ENCODE peak calls at places on chromosome 9, in eight cellular contexts. X, U, I, D, Y, M, F and T are unnamed samples.

GRCh38 chr9:114366334-114367128 is 21.3 kb downstream of the AKNA start:
- DNase-seq in F (peak), I (peak), D (no peak), Y (no peak), U (no peak), M (no peak), X (no peak), T (no peak)

GRCh38 chr9:72527801-72528195 is 6.4 kb downstream of the TMC1 start:
- DNase-seq in X (no peak), F (no peak), I (no peak), M (no peak), U (no peak), D (no peak), Y (no peak), T (no peak)

GRCh38 chr9:136572003-136572595 is 26.3 kb upstream of the NOTCH1 start:
- DNase-seq in Y (peak), I (peak), M (peak), F (no peak), U (peak), X (peak), D (no peak), T (peak)

GRCh38 chr9:101628173-101628572 is 33.4 kb upstream of the PPP3R2 start:
- DNase-seq in Y (no peak), I (peak), X (no peak), D (no peak), F (peak), M (no peak), U (no peak), T (peak)

GRCh38 chr9:92308893-92309292 is 15.4 kb upstream of the IARS1 start:
- DNase-seq in I (no peak), U (no peak), D (no peak), X (no peak), F (no peak), Y (no peak), M (no peak), T (no peak)

GRCh38 chr9:98161851-98162250 is 30.6 kb downstream of the CORO2A start:
- DNase-seq in I (no peak), U (no peak), Y (no peak), D (no peak), X (no peak), F (no peak), M (no peak), T (no peak)

GRCh38 chr9:87464110-87464991 is 33.3 kb upstream of the DAPK1 start:
- DNase-seq in U (no peak), X (no peak), Y (no peak), D (peak), M (no peak), F (peak), I (no peak), T (no peak)

GRCh38 chr9:38106488-38106887 is 37.5 kb upstream of the SHB start:
- DNase-seq in F (no peak), U (no peak), X (no peak), I (no peak), Y (no peak), D (no peak), M (no peak), T (no peak)

GRCh38 chr9:109182940-109183798 is 16.1 kb upstream of the FRRS1L start:
- DNase-seq in M (peak), Y (no peak), X (no peak), I (peak), F (peak), U (peak), D (no peak), T (peak)

GRCh38 chr9:93003552-93004407 is 54.7 kb upstream of the SUSD3 start:
- DNase-seq in X (peak), F (peak), U (peak), Y (peak), I (peak), M (peak), D (peak), T (peak)

GRCh38 chr9:18890372-18890771 is 142.6 kb downstream of the SAXO1 start:
- DNase-seq in X (no peak), Y (no peak), U (no peak), F (peak), I (peak), M (no peak), D (no peak), T (no peak)

GRCh38 chr9:71642043-71642442 is 126.3 kb downstream of the CEMIP2 start:
- DNase-seq in X (no peak), M (no peak), D (no peak), U (no peak), I (no peak), Y (no peak), F (no peak), T (no peak)

GRCh38 chr9:78609471-78609870 is 312.5 kb downstream of the PSAT1 start:
- DNase-seq in Y (no peak), I (no peak), D (no peak), X (no peak), M (no peak), F (no peak), U (no peak), T (no peak)

GRCh38 chr9:93010056-93010455 is 48.4 kb upstream of the SUSD3 start:
- DNase-seq in F (no peak), D (no peak), Y (peak), X (no peak), M (peak), U (peak), I (no peak), T (no peak)

GRCh38 chr9:125908138-125908537 is 161.0 kb downstream of the PBX3 start:
- DNase-seq in F (no peak), X (no peak), D (no peak), I (no peak), M (peak), U (no peak), Y (no peak), T (peak)

GRCh38 chr9:8365466-8366160 is 566.0 kb upstream of the DMAC1 start:
- DNase-seq in F (no peak), X (no peak), U (no peak), M (no peak), D (no peak), I (no peak), Y (no peak), T (no peak)

GRCh38 chr9:84600739-84601138 is 68.8 kb upstream of the NTRK2 start:
- DNase-seq in U (no peak), D (no peak), F (no peak), M (no peak), Y (no peak), I (no peak), X (no peak), T (no peak)

GRCh38 chr9:106528158-106528557 is 334.8 kb upstream of the ZNF462 start:
- DNase-seq in I (no peak), Y (no peak), M (no peak), X (no peak), U (no peak), D (no peak), F (peak), T (no peak)

GRCh38 chr9:36416870-36417269 is 16.8 kb upstream of the RNF38 start:
- DNase-seq in D (no peak), X (no peak), U (no peak), I (no peak), Y (no peak), F (no peak), M (no peak), T (no peak)

GRCh38 chr9:7402704-7403389 is 396.7 kb downstream of the DMAC1 start:
- DNase-seq in U (no peak), D (no peak), Y (no peak), X (no peak), I (no peak), F (peak), M (no peak), T (peak)

GRCh38 chr9:77474903-77475302 is 173.2 kb downstream of the GNA14 start:
- DNase-seq in F (no peak), Y (no peak), U (no peak), I (no peak), D (no peak), X (no peak), M (no peak), T (no peak)

GRCh38 chr9:36763778-36764177 is 191.1 kb downstream of the MELK start:
- DNase-seq in I (no peak), X (no peak), Y (no peak), F (no peak), D (no peak), U (no peak), M (no peak), T (no peak)

GRCh38 chr9:109705515-109705914 is 74.5 kb upstream of the PALM2AKAP2 start:
- DNase-seq in M (no peak), Y (no peak), F (peak), U (no peak), X (no peak), I (peak), D (no peak), T (peak)

GRCh38 chr9:98010450-98010849 is 27.3 kb downstream of the ANP32B start:
- DNase-seq in Y (no peak), U (peak), D (no peak), F (peak), X (no peak), M (peak), I (peak), T (peak)

GRCh38 chr9:4662108-4662988 is at the start of gene PLPP6:
- DNase-seq in F (peak), U (peak), Y (peak), I (peak), X (peak), D (peak), M (peak), T (peak)

GRCh38 chr9:28234899-28235277 is 661.6 kb upstream of the C9orf72 start:
- DNase-seq in X (no peak), F (peak), M (peak), I (peak), Y (no peak), U (no peak), D (no peak), T (no peak)

GRCh38 chr9:89436963-89437625 is 60.8 kb downstream of the SEMA4D start:
- DNase-seq in F (peak), X (no peak), I (no peak), M (peak), Y (no peak), U (no peak), D (no peak), T (no peak)

GRCh38 chr9:74800226-74800625 is 87.5 kb downstream of the TRPM6 start:
- DNase-seq in I (no peak), Y (no peak), F (no peak), D (no peak), M (no peak), X (no peak), U (no peak), T (no peak)

GRCh38 chr9:93894691-93895079 is 60.5 kb downstream of the BARX1 start:
- DNase-seq in U (peak), D (no peak), M (peak), F (no peak), Y (no peak), X (no peak), I (no peak), T (no peak)

DNA sequence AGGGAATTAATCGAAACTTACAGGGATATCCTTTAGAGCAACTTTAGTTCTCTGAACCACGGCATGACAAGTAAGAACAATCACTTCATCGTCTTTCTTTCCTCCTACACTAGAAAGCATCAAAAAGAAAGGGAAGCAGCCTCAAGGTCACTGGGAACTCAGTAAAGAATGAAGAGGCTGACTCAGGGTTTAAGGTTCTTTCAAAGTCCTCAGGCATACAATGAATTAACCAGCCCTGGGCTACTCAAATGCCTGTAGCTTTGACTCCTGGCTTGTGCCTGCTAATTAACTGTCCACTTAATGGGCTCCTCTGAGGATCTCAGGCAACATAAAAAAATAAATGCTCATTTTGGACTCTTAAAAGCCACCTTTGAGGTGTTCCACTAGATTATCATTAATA is 102.0 kb downstream of the TRIM32 start:
- DNase-seq in I (no peak), F (no peak), M (no peak), D (no peak), Y (no peak), X (no peak), U (no peak), T (peak)
- H3K27ac ChIP-seq in I (no peak), F (no peak), M (peak), D (no peak), Y (no peak), X (no peak), U (no peak), T (no peak)

GRCh38 chr9:134661791-134662142 is 20.2 kb downstream of the COL5A1 start:
- DNase-seq in X (peak), U (no peak), M (no peak), Y (no peak), D (peak), I (peak), F (peak), T (no peak)
- H3K27ac ChIP-seq in X (peak), U (no peak), M (no peak), Y (no peak), D (peak), I (peak), F (no peak), T (no peak)

GRCh38 chr9:118665226-118665919 is 703.9 kb downstream of the BRINP1 start:
- DNase-seq in D (no peak), F (no peak), Y (no peak), I (no peak), M (no peak), U (no peak), X (no peak), T (no peak)
- H3K27ac ChIP-seq in D (no peak), F (no peak), Y (no peak), I (no peak), M (no peak), U (no peak), X (no peak), T (no peak)

GRCh38 chr9:91308144-91308543 is 53.6 kb downstream of the AUH start:
- DNase-seq in F (no peak), D (no peak), Y (no peak), M (no peak), U (no peak), I (no peak), X (no peak), T (no peak)
- H3K27ac ChIP-seq in F (no peak), D (no peak), Y (no peak), M (no peak), U (no peak), I (no peak), X (no peak), T (no peak)

DNA sequence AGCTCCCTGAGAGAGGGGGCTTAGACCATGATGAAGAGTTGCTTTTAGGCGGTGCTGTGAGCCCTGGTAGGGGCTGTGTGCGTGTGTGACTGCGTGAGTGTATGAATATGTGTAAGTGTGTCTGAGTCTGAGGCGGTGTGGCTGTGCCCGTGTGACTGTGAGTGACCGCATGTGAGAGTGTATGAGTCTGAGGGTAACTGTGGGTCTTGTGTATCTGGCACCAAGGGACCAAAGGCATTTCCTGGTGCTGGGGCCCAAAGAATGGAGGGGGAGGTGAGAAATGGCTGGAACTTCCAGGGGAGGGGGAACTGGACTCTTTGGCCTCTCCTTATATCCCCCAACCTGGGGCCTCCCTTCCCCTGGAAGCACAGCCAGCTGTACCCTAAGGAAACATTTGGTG is 1.1 kb downstream of the IL11RA start:
- DNase-seq in M (no peak), F (no peak), D (no peak), Y (no peak), I (peak), X (no peak), U (no peak), T (no peak)
- H3K27ac ChIP-seq in M (peak), F (no peak), D (peak), Y (no peak), I (no peak), X (peak), U (no peak), T (no peak)

DNA sequence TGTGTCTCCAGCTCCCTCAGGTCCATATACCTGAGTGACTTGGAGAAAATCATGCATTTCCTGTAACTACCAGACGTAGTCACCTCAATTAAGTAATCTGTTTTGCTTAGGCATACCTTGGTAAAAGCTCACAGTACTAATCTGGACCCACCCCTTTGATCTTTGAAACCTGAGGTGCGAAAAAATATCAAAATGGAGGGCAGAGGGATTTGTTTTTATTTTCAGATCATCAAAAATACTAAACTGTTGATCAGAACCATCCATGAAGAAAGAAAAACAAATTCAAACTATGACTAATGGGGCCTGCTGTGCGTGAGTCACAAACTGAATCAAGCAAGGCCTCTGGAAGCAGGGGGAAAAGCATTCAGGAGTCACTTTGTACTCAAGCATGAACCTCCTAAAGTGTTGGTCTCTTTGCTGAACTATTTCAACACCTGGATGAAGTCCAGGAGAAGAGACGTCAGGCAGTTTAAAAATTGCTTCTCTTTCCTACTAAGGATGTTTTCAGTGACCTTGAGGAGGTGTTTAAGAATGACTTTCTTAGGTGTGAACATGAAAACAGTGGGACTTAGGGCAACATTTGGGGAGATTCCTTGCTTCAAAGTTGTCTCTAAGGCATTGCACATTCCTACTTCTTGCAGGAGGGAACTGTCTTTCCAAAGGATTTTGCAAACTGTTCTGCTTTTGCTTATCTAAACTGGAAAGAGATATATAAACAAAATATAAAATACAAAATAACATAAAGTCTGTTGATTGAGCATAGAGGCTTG is 76.3 kb downstream of the MUSK start:
- DNase-seq in I (peak), U (no peak), M (peak), D (peak), F (peak), X (no peak), Y (no peak), T (no peak)
- H3K27ac ChIP-seq in I (peak), U (no peak), M (no peak), D (peak), F (peak), X (peak), Y (peak), T (no peak)

DNA sequence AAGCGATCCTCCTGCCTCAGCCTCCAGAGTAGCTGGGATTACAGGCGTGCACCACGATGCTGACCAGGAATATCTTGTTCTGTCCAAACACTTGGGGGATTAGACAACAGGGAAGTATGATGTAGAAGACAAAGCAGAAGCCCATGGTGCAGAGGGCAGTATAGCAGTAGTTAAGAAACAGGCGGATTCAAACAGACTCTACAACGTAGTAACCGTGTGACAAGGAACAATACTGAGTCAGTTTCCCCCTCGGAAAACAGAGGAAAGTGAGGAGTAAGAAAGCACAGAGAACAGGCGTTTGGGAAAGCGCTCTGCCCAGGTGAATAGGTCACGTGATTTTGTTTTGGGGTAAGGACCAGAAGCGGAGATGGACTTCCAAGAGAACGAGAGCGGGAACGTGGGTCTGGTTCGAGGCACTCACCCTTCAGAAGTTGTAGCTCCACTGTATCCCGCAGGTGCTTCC is 337 bp downstream of the TRUB2 start:
- DNase-seq in M (no peak), Y (no peak), D (no peak), F (no peak), X (no peak), U (no peak), I (no peak), T (no peak)
- H3K27ac ChIP-seq in M (no peak), Y (no peak), D (peak), F (peak), X (peak), U (no peak), I (peak), T (peak)

GRCh38 chr9:95007470-95007869 is 281.0 kb downstream of the AOPEP start:
- DNase-seq in D (no peak), Y (no peak), M (no peak), X (no peak), I (no peak), F (peak), U (no peak), T (no peak)

GRCh38 chr9:95003694-95004451 is 277.4 kb downstream of the AOPEP start:
- DNase-seq in D (peak), X (peak), U (peak), M (peak), Y (peak), I (peak), F (peak), T (peak)

GRCh38 chr9:95004452-95005275 is 278.2 kb downstream of the AOPEP start:
- DNase-seq in M (peak), Y (peak), X (peak), F (peak), I (no peak), U (no peak), D (peak), T (peak)

GRCh38 chr9:95008151-95008771 is 281.8 kb downstream of the AOPEP start:
- DNase-seq in U (no peak), I (no peak), D (peak), Y (no peak), F (peak), M (no peak), X (no peak), T (no peak)

GRCh38 chr9:95005276-95006141 is 279.0 kb downstream of the AOPEP start:
- DNase-seq in F (peak), Y (peak), D (no peak), I (no peak), X (no peak), M (no peak), U (no peak), T (peak)
- H3K27ac ChIP-seq in F (peak), Y (peak), D (peak), I (peak), X (peak), M (no peak), U (no peak), T (no peak)